ENCODE peak calls at places on chromosomes 6 and 20, in nine cellular contexts. N is uterus, H is adrenal gland, E is body of pancreas, T is IMR-90, S is HCT116, F is sigmoid colon, P is transverse colon, Q is breast epithelium. V is an unnamed sample. For H3K27me3, the result is how much of the 10 kb centered on the place peaks cover.

GRCh38 chr6:79687759-79688158 is 56.6 kb downstream of the SH3BGRL2 start:
- DNase-seq in F (no peak), E (peak), T (no peak), H (no peak), Q (no peak), P (no peak), N (no peak), S (no peak), V (no peak)

GRCh38 chr20:50379049-50379990 is 130.9 kb upstream of the PTPN1 start:
- DNase-seq in E (peak), H (peak), N (peak), Q (peak), T (peak), F (peak), S (no peak), P (peak), V (peak)

GRCh38 chr20:38863024-38863851 is 57.7 kb downstream of the PPP1R16B start:
- DNase-seq in H (no peak), P (peak), S (no peak), Q (no peak), F (no peak), N (no peak), E (no peak), T (no peak), V (no peak)

GRCh38 chr6:83047065-83047754 is 18.4 kb downstream of the UBE3D start:
- DNase-seq in F (no peak), P (no peak), N (no peak), E (no peak), H (no peak), S (no peak), Q (no peak), T (no peak), V (no peak)

GRCh38 chr20:59585714-59586404 is 18.5 kb upstream of the PHACTR3 start:
- DNase-seq in T (no peak), Q (no peak), P (no peak), F (no peak), N (no peak), H (no peak), S (no peak), E (no peak), V (no peak)

GRCh38 chr6:11785449-11785951 is 6.9 kb upstream of the ADTRP start:
- DNase-seq in S (no peak), P (no peak), T (no peak), F (no peak), N (no peak), E (peak), Q (no peak), H (no peak), V (no peak)

GRCh38 chr6:74752303-74752702 is 453.6 kb downstream of the COL12A1 start:
- DNase-seq in Q (no peak), N (no peak), E (no peak), H (no peak), S (no peak), P (no peak), T (no peak), F (no peak), V (no peak)

GRCh38 chr6:75788894-75789293 is 39.9 kb downstream of the MYO6 start:
- DNase-seq in F (no peak), N (no peak), T (no peak), E (no peak), S (no peak), P (no peak), H (no peak), Q (no peak), V (no peak)

GRCh38 chr6:137405806-137406205 is 88.4 kb downstream of the OLIG3 start:
- DNase-seq in T (no peak), N (no peak), E (no peak), P (no peak), F (no peak), S (no peak), Q (no peak), H (no peak), V (no peak)

GRCh38 chr20:49685161-49685601 is 28.5 kb downstream of the B4GALT5 start:
- DNase-seq in N (peak), F (no peak), E (peak), S (no peak), P (no peak), H (no peak), T (no peak), Q (no peak), V (no peak)

GRCh38 chr6:30818426-30818841 is 65.9 kb upstream of the DDR1 start:
- DNase-seq in H (no peak), F (no peak), T (peak), Q (no peak), E (no peak), N (no peak), P (no peak), S (no peak), V (no peak)

GRCh38 chr20:31923388-31924271 is 28.2 kb downstream of the PDRG1 start:
- DNase-seq in S (no peak), F (peak), P (no peak), T (no peak), Q (no peak), E (no peak), N (no peak), H (no peak), V (no peak)

GRCh38 chr20:31922181-31922580 is 29.7 kb downstream of the PDRG1 start:
- DNase-seq in Q (no peak), H (no peak), E (no peak), T (no peak), F (peak), P (no peak), N (no peak), S (no peak), V (no peak)

GRCh38 chr20:31920275-31920855 is 31.5 kb downstream of the PDRG1 start:
- DNase-seq in H (no peak), P (no peak), Q (no peak), S (no peak), N (no peak), T (no peak), E (no peak), F (peak), V (no peak)

GRCh38 chr20:31924561-31924960 is 27.3 kb downstream of the PDRG1 start:
- DNase-seq in T (no peak), E (no peak), P (no peak), H (no peak), Q (no peak), N (no peak), S (no peak), F (peak), V (no peak)

GRCh38 chr20:31922588-31922987 is 29.3 kb downstream of the PDRG1 start:
- DNase-seq in F (no peak), S (no peak), Q (no peak), E (no peak), P (no peak), T (no peak), N (no peak), H (no peak), V (no peak)
- H3K27me3 ChIP-seq in F (under half), S (under half), Q (under half), E (under half), P (under half), T (under half), N (under half), H (under half), V (under half)

GRCh38 chr20:25055711-25056492 is 2.0 kb downstream of the ACSS1 start:
- DNase-seq in N (no peak), T (peak), P (peak), E (peak), S (no peak), H (peak), F (peak), Q (peak), V (peak)

GRCh38 chr20:25058797-25059486 is 1.0 kb upstream of the ACSS1 start:
- DNase-seq in E (no peak), N (peak), F (peak), H (no peak), Q (peak), T (peak), P (peak), S (no peak), V (peak)

GRCh38 chr20:25058051-25058796 is at the start of gene ACSS1:
- DNase-seq in F (peak), T (peak), P (peak), E (peak), S (no peak), N (peak), H (peak), Q (peak), V (peak)

GRCh38 chr20:25056601-25057233 is 1.2 kb downstream of the ACSS1 start:
- DNase-seq in E (no peak), F (peak), S (no peak), N (no peak), P (no peak), T (no peak), H (no peak), Q (no peak), V (peak)

DNA sequence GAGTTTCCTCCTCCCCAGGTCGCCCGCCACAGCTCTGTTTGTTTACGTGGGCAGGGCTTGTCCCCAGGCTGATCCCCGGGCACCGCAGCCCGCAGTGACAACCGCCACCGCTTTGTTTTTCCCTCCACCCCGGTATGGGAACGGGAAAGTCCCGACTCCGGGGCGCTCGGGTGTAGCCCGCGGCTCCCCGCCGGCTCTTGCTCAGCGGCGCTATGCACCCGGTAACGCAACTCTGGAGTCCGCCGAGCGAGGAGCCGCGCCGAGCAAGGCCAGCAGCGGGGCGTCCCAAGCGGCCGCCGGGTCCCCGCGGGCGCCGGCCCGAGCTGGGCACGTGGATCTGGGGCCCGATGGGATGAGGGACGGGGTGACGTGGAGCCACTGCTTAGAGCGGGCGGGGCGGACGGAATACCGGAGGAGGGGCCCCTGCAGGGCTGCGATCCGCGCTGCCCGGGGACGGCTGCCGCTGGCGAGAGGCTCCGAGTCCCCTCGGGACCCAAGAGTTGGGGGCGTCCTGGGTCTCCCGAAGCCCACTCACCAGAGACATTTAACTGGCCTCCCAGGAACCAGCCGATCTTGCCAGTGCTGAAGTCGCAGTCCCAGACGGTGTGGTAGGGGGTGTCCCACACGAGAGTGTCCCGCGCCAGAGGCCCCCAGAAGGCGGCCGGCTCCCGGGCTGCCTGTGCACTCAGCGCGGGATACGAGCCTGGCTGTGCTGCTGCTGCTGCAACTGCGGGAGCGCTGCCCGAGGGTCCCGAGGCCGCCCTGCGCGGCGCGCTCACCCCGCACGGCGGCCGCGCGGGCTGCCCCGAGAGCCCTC is 497 bp downstream of the ACSS1 start:
- DNase-seq in H (peak), F (peak), Q (peak), E (peak), N (peak), S (no peak), P (peak), T (peak), V (peak)
- TF ChIP-seq POLR2A in H (peak), F (peak), Q (peak), E (peak), N (peak), S (no peak), P (peak), T (no peak), V (no peak)

DNA sequence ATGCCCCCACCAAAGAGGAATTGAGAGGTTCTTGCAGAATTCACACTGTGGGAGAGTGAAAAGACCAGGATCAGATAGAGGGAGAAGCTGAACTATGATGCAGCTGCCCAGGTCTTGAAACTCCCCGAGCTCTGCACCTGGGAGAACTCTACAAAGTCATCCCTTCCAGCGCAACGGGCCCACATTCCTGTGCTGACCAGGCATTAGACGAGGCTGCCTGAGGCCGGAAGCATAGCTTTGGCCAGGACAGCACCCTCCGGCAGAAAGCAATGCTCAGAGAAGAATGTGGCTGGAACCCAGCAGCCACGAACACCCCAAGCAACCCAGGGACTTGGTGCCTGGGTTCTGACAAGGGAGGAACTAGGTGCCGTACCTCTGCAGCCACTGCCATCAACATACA is 281.5 kb upstream of the CDH4 start:
- DNase-seq in N (no peak), T (no peak), E (no peak), F (no peak), P (no peak), H (no peak), Q (no peak), S (no peak), V (no peak)
- H3K27me3 ChIP-seq in N (under half), T (under half), E (under half), F (under half), P (under half), H (under half), Q (under half), S (under half), V (under half)

GRCh38 chr6:117602151-117602898 is at the start of gene GOPC:
- DNase-seq in P (peak), N (peak), S (peak), T (peak), F (peak), Q (peak), H (peak), E (peak), V (peak)
- TF ChIP-seq POLR2A in P (peak), N (peak), S (peak), T (peak), F (peak), Q (peak), H (peak), E (peak), V (peak)

DNA sequence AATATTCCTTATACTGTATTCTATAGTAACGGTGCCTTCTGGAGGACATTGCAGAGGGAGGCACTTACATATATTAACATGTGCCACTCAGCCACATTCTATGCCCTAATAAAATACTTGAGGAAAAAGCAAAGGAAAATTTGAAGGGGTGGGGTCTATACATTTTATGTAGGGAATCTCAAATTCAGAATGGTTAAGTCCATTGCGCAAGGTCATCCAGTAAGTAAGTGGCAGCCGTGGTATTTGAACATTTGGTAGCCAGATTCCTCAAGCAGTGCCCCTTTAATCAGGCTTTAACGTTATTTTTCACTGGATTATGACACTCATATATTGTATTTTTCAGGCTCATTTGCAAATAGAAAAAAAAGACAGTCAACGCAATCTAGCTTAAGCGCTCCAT is 738.3 kb downstream of the DOK5 start:
- DNase-seq in H (no peak), T (no peak), S (no peak), N (no peak), E (no peak), F (no peak), P (no peak), Q (no peak), V (no peak)
- H3K27me3 ChIP-seq in H (under half), T (under half), S (under half), N (under half), E (under half), F (under half), P (under half), Q (under half), V (under half)